ENCODE peak calls at places on chromosomes 2 and 18, in four cellular contexts. O, W, D and M are unnamed samples.

GRCh38 chr2:241025639-241026038 is 27.2 kb downstream of the SNED1 start:
- DNase-seq in W (no peak), O (no peak), D (no peak), M (no peak)

GRCh38 chr2:238124488-238125126 is 13.9 kb upstream of the KLHL30 start:
- DNase-seq in W (no peak), D (no peak), O (no peak), M (no peak)

GRCh38 chr2:119487434-119488244 is 36.6 kb downstream of the SCTR start:
- DNase-seq in O (no peak), D (peak; percentile 90), W (peak; percentile 34), M (no peak)

GRCh38 chr18:63443820-63444219 is 21.5 kb upstream of the VPS4B start:
- DNase-seq in D (no peak), O (no peak), W (no peak), M (no peak)

GRCh38 chr2:20430035-20430434 is 16.8 kb upstream of the RHOB start:
- DNase-seq in W (no peak), O (no peak), D (no peak), M (no peak)

GRCh38 chr2:15753233-15753798 is 161.6 kb downstream of the DDX1 start:
- DNase-seq in W (no peak), D (no peak), O (no peak), M (no peak)

GRCh38 chr2:26936855-26937254 is 33.6 kb upstream of the MAPRE3 start:
- DNase-seq in W (no peak), D (no peak), O (no peak), M (no peak)

GRCh38 chr2:18083806-18084205 is 205.3 kb downstream of the KCNS3 start:
- DNase-seq in W (no peak), D (no peak), O (no peak), M (no peak)

GRCh38 chr2:1593371-1594205 is 150.7 kb downstream of the PXDN start:
- DNase-seq in D (no peak), W (no peak), O (no peak), M (peak; percentile 38)

GRCh38 chr2:83802604-83803003 is 656.5 kb downstream of the SUCLG1 start:
- DNase-seq in D (no peak), W (no peak), O (no peak), M (no peak)

GRCh38 chr18:26489881-26490280 is 58.5 kb downstream of the KCTD1 start:
- DNase-seq in W (no peak), D (no peak), O (no peak), M (no peak)

GRCh38 chr2:132776271-132776670 is 106.3 kb upstream of the LYPD1 start:
- DNase-seq in D (no peak), W (no peak), O (no peak), M (no peak)

GRCh38 chr2:95021847-95022246 is 3.7 kb upstream of the MAL start:
- DNase-seq in O (no peak), D (no peak), W (no peak), M (no peak)

GRCh38 chr2:233408366-233409285 is 54.3 kb downstream of the DGKD start:
- DNase-seq in O (no peak), W (no peak), D (no peak), M (no peak)

GRCh38 chr18:7617738-7618422 is 50.8 kb downstream of the PTPRM start:
- DNase-seq in O (no peak), W (no peak), D (no peak), M (no peak)

GRCh38 chr2:187618813-187619212 is 64.6 kb upstream of the TFPI start:
- DNase-seq in W (no peak), O (no peak), D (no peak), M (no peak)

GRCh38 chr2:55168221-55169154 is 63.6 kb downstream of the CLHC1 start:
- DNase-seq in W (no peak), D (peak; percentile 70), O (no peak), M (peak; percentile 40)

GRCh38 chr18:77105680-77106079 is 26.9 kb downstream of the MBP start:
- DNase-seq in W (no peak), D (no peak), O (no peak), M (no peak)

GRCh38 chr2:169073972-169074751 is 4.8 kb downstream of the DHRS9 start:
- DNase-seq in O (no peak), W (no peak), D (no peak), M (no peak)

GRCh38 chr2:178193823-178194599 is at the start of gene OSBPL6:
- DNase-seq in O (no peak), W (no peak), D (peak; percentile 28), M (peak; percentile 70)

GRCh38 chr2:17540813-17541513 is 467 bp downstream of the VSNL1 start:
- DNase-seq in D (no peak), W (no peak), O (no peak), M (no peak)

GRCh38 chr2:21356076-21356856 is 232.5 kb downstream of the TDRD15 start:
- DNase-seq in D (no peak), O (no peak), W (no peak), M (no peak)

GRCh38 chr18:68997845-68998244 is 200.0 kb downstream of the CCDC102B start:
- DNase-seq in D (no peak), O (no peak), W (no peak), M (no peak)

GRCh38 chr18:12403601-12404506 is 3.9 kb upstream of the PRELID3A start:
- DNase-seq in W (no peak), D (no peak), O (no peak), M (no peak)

GRCh38 chr2:215420471-215420935 is 15.4 kb downstream of the FN1 start:
- DNase-seq in O (no peak), W (no peak), D (peak; percentile 92), M (no peak)

GRCh38 chr2:200618590-200619021 is 32.8 kb downstream of the AOX1 start:
- DNase-seq in O (no peak), D (no peak), W (no peak), M (no peak)

GRCh38 chr2:15734871-15735737 is 143.4 kb downstream of the DDX1 start:
- DNase-seq in D (no peak), O (no peak), W (no peak), M (no peak)

GRCh38 chr2:133346654-133347053 is 221.6 kb downstream of the NCKAP5 start:
- DNase-seq in D (no peak), O (no peak), W (no peak), M (no peak)

GRCh38 chr18:63316612-63317555 is 2.7 kb downstream of the BCL2 start:
- DNase-seq in W (no peak), O (no peak), D (no peak), M (no peak)

DNA sequence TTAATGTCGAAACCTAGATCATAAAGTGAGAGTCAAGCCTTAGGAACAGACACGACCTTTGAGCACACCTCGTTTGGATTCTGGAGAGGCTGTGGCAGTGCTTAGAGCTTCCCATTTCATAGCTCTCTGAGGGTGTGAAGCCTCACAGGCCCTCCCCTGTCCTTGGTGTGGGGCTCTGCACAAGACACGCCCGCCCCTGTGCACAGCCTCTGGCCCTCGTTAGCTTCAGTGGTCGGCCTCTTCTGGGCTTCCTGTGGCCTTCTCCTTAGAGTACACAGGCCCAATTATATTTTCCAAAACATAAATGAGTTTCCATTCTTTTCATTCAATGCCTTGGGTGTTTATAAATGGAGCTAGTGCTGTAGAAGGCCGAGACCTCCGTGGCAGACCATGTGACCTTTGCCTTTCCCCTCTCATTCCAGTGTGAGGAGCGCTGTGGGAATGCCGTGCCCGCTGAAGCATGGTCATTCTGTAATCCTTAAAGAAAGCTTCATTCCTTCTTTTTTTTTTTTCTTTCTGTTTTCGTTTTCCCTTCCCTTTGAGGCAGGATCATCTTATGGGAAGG is 208.6 kb downstream of the DCDC2C start:
- DNase-seq in W (no peak), O (no peak), D (no peak), M (peak; percentile 3)
- H3K9me3 ChIP-seq in W (no peaks in the 10 kb centered on the region), O (peaks cover 25% of the 10 kb centered on the region), D (peaks cover 18% of the 10 kb centered on the region), M (peaks cover 10% of the 10 kb centered on the region)

GRCh38 chr2:104854507-104855173 is 725 bp downstream of the POU3F3 start:
- DNase-seq in W (no peak), O (no peak), D (no peak), M (no peak)
- TF ChIP-seq YY1 in W (no peak), O (no peak), D (no peak), M (no peak)

GRCh38 chr18:49562481-49563129 is 748 bp downstream of the LIPG start:
- DNase-seq in D (no peak), O (no peak), W (no peak), M (no peak)

GRCh38 chr18:49563701-49564100 is 1.8 kb downstream of the LIPG start:
- DNase-seq in O (no peak), W (no peak), D (no peak), M (no peak)

GRCh38 chr18:49564435-49564834 is 2.6 kb downstream of the LIPG start:
- DNase-seq in O (no peak), W (no peak), D (no peak), M (no peak)

GRCh38 chr18:49561377-49562193 is at the start of gene LIPG:
- DNase-seq in W (no peak), D (peak; percentile 34), O (peak; percentile 53), M (no peak)

GRCh38 chr18:49563130-49563540 is 1.3 kb downstream of the LIPG start:
- DNase-seq in W (no peak), D (no peak), O (no peak), M (no peak)
- TF ChIP-seq SUZ12 in W (no peak), D (no peak), O (no peak), M (no peak)

DNA sequence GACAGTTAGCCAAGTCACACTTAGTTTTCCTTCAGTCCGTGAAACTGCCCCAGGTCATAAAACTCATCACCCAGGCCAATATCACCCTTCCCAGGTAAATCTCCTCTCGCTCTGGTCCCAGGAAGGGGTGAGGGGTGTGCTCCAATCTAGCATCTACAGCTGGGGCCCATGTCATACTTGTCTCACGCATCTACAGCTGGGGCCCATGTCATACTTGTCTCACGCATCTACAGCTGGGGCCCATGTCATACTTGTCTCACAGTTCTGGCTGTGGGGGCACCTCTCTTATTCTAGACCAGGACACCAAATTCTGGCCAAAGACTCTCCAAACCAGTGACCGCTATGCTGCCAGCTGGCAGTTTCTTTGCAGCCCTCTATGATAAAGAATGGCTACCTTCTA is 123.3 kb upstream of the DLGAP1 start:
- DNase-seq in W (no peak), O (no peak), D (no peak), M (no peak)
- H3K9me3 ChIP-seq in W (no peaks in the 10 kb centered on the region), O (peaks cover 8% of the 10 kb centered on the region), D (peaks cover 67% of the 10 kb centered on the region), M (peaks cover 11% of the 10 kb centered on the region)